ENCODE peak calls at places on chromosomes 2 and 18, in ten cellular contexts. One of them, this sample, is unnamed.

GRCh38 chr2:226699321-226699720 is 100.3 kb downstream of the IRS1 start:
- DNase-seq in endodermal cell: no peak
- DNase-seq in GM23338: no peak
- DNase-seq in left ventricle myocardium inferior: peak; percentile 70
- DNase-seq in right lobe of liver: no peak
- DNase-seq in substantia nigra: no peak
- DNase-seq in adrenal gland: peak; percentile 68
- DNase-seq in CD8-positive, alpha-beta memory T cell: no peak
- DNase-seq in brain microvascular endothelial cell: peak; percentile 59
- DNase-seq in colonic mucosa: peak; percentile 20
- DNase-seq in this sample: no peak

GRCh38 chr2:152594792-152595191 is 122.5 kb downstream of the PRPF40A start:
- DNase-seq in GM23338: no peak
- DNase-seq in right lobe of liver: no peak
- DNase-seq in left ventricle myocardium inferior: no peak
- DNase-seq in CD8-positive, alpha-beta memory T cell: no peak
- DNase-seq in brain microvascular endothelial cell: no peak
- DNase-seq in colonic mucosa: no peak
- DNase-seq in substantia nigra: no peak
- DNase-seq in adrenal gland: no peak
- DNase-seq in endodermal cell: no peak
- DNase-seq in this sample: no peak

GRCh38 chr2:237154050-237154638 is 68.5 kb downstream of the COPS8 start:
- DNase-seq in brain microvascular endothelial cell: peak; percentile 42
- DNase-seq in substantia nigra: no peak
- DNase-seq in CD8-positive, alpha-beta memory T cell: peak; percentile 58
- DNase-seq in GM23338: peak; percentile 76
- DNase-seq in colonic mucosa: no peak
- DNase-seq in left ventricle myocardium inferior: no peak
- DNase-seq in adrenal gland: no peak
- DNase-seq in right lobe of liver: no peak
- DNase-seq in endodermal cell: peak; percentile 88
- DNase-seq in this sample: peak; percentile 57

GRCh38 chr2:119117891-119118882 is 40.4 kb downstream of the C1QL2 start:
- DNase-seq in brain microvascular endothelial cell: no peak
- DNase-seq in substantia nigra: no peak
- DNase-seq in right lobe of liver: no peak
- DNase-seq in adrenal gland: no peak
- DNase-seq in colonic mucosa: no peak
- DNase-seq in left ventricle myocardium inferior: no peak
- DNase-seq in GM23338: no peak
- DNase-seq in CD8-positive, alpha-beta memory T cell: no peak
- DNase-seq in endodermal cell: peak; percentile 59
- DNase-seq in this sample: no peak

GRCh38 chr2:211744379-211744778 is 794.2 kb downstream of the ERBB4 start:
- DNase-seq in CD8-positive, alpha-beta memory T cell: no peak
- DNase-seq in colonic mucosa: no peak
- DNase-seq in brain microvascular endothelial cell: no peak
- DNase-seq in left ventricle myocardium inferior: no peak
- DNase-seq in right lobe of liver: no peak
- DNase-seq in GM23338: no peak
- DNase-seq in endodermal cell: no peak
- DNase-seq in substantia nigra: no peak
- DNase-seq in adrenal gland: no peak
- DNase-seq in this sample: no peak

GRCh38 chr2:168518555-168519066 is 62.5 kb downstream of the CERS6 start:
- DNase-seq in GM23338: peak; percentile 54
- DNase-seq in left ventricle myocardium inferior: no peak
- DNase-seq in right lobe of liver: no peak
- DNase-seq in endodermal cell: peak; percentile 55
- DNase-seq in substantia nigra: no peak
- DNase-seq in brain microvascular endothelial cell: peak; percentile 39
- DNase-seq in adrenal gland: no peak
- DNase-seq in colonic mucosa: no peak
- DNase-seq in CD8-positive, alpha-beta memory T cell: no peak
- DNase-seq in this sample: no peak

GRCh38 chr2:207660994-207661393 is 35.8 kb upstream of the METTL21A start:
- DNase-seq in adrenal gland: no peak
- DNase-seq in colonic mucosa: no peak
- DNase-seq in left ventricle myocardium inferior: no peak
- DNase-seq in substantia nigra: no peak
- DNase-seq in endodermal cell: peak; percentile 65
- DNase-seq in right lobe of liver: no peak
- DNase-seq in GM23338: peak; percentile 20
- DNase-seq in CD8-positive, alpha-beta memory T cell: no peak
- DNase-seq in brain microvascular endothelial cell: no peak
- DNase-seq in this sample: no peak

GRCh38 chr2:121530210-121530562 is 494 bp upstream of the RNU4ATAC start:
- DNase-seq in right lobe of liver: peak; percentile 80
- DNase-seq in brain microvascular endothelial cell: peak; percentile 63
- DNase-seq in endodermal cell: peak; percentile 94
- DNase-seq in substantia nigra: no peak
- DNase-seq in colonic mucosa: no peak
- DNase-seq in GM23338: peak; percentile 81
- DNase-seq in left ventricle myocardium inferior: peak; percentile 71
- DNase-seq in adrenal gland: peak; percentile 66
- DNase-seq in CD8-positive, alpha-beta memory T cell: no peak
- DNase-seq in this sample: peak; percentile 79

GRCh38 chr2:107380912-107381311 is 445.8 kb upstream of the RGPD4 start:
- DNase-seq in left ventricle myocardium inferior: no peak
- DNase-seq in colonic mucosa: no peak
- DNase-seq in CD8-positive, alpha-beta memory T cell: no peak
- DNase-seq in endodermal cell: no peak
- DNase-seq in brain microvascular endothelial cell: no peak
- DNase-seq in right lobe of liver: no peak
- DNase-seq in GM23338: no peak
- DNase-seq in substantia nigra: no peak
- DNase-seq in adrenal gland: no peak
- DNase-seq in this sample: no peak

GRCh38 chr2:79876430-79876829 is 363.6 kb downstream of the CTNNA2 start:
- DNase-seq in colonic mucosa: no peak
- DNase-seq in CD8-positive, alpha-beta memory T cell: no peak
- DNase-seq in brain microvascular endothelial cell: peak; percentile 1
- DNase-seq in substantia nigra: peak; percentile 12
- DNase-seq in adrenal gland: no peak
- DNase-seq in GM23338: peak; percentile 60
- DNase-seq in left ventricle myocardium inferior: no peak
- DNase-seq in right lobe of liver: no peak
- DNase-seq in endodermal cell: peak; percentile 59
- DNase-seq in this sample: peak; percentile 44

GRCh38 chr2:47486858-47487497 is 84.0 kb downstream of the MSH2 start:
- DNase-seq in colonic mucosa: no peak
- DNase-seq in GM23338: no peak
- DNase-seq in substantia nigra: no peak
- DNase-seq in brain microvascular endothelial cell: no peak
- DNase-seq in CD8-positive, alpha-beta memory T cell: no peak
- DNase-seq in right lobe of liver: no peak
- DNase-seq in endodermal cell: no peak
- DNase-seq in left ventricle myocardium inferior: no peak
- DNase-seq in adrenal gland: no peak
- DNase-seq in this sample: peak; percentile 70

GRCh38 chr2:60106836-60107529 is 446.5 kb downstream of the BCL11A start:
- DNase-seq in endodermal cell: no peak
- DNase-seq in colonic mucosa: no peak
- DNase-seq in right lobe of liver: no peak
- DNase-seq in adrenal gland: no peak
- DNase-seq in CD8-positive, alpha-beta memory T cell: no peak
- DNase-seq in left ventricle myocardium inferior: peak; percentile 56
- DNase-seq in brain microvascular endothelial cell: no peak
- DNase-seq in GM23338: no peak
- DNase-seq in substantia nigra: no peak
- DNase-seq in this sample: no peak

GRCh38 chr18:2983296-2983695 is 29.6 kb downstream of the LPIN2 start:
- DNase-seq in GM23338: no peak
- DNase-seq in left ventricle myocardium inferior: no peak
- DNase-seq in brain microvascular endothelial cell: no peak
- DNase-seq in adrenal gland: no peak
- DNase-seq in CD8-positive, alpha-beta memory T cell: no peak
- DNase-seq in substantia nigra: no peak
- DNase-seq in endodermal cell: no peak
- DNase-seq in right lobe of liver: no peak
- DNase-seq in colonic mucosa: no peak
- DNase-seq in this sample: no peak
- H3K27ac ChIP-seq in GM23338: no peak overlapping the region
- H3K27ac ChIP-seq in left ventricle myocardium inferior: peak overlapping the region; percentile 43
- H3K27ac ChIP-seq in brain microvascular endothelial cell: peak overlapping the region; percentile 94
- H3K27ac ChIP-seq in adrenal gland: no peak overlapping the region
- H3K27ac ChIP-seq in CD8-positive, alpha-beta memory T cell: no peak overlapping the region
- H3K27ac ChIP-seq in substantia nigra: no peak overlapping the region
- H3K27ac ChIP-seq in endodermal cell: no peak overlapping the region
- H3K27ac ChIP-seq in right lobe of liver: peak overlapping the region; percentile 94
- H3K27ac ChIP-seq in colonic mucosa: peak overlapping the region; percentile 82
- H3K27ac ChIP-seq in this sample: no peak overlapping the region

GRCh38 chr2:43198263-43198662 is 28.1 kb downstream of the ZFP36L2 start:
- DNase-seq in right lobe of liver: no peak
- DNase-seq in brain microvascular endothelial cell: no peak
- DNase-seq in CD8-positive, alpha-beta memory T cell: no peak
- DNase-seq in colonic mucosa: no peak
- DNase-seq in adrenal gland: no peak
- DNase-seq in substantia nigra: no peak
- DNase-seq in endodermal cell: no peak
- DNase-seq in left ventricle myocardium inferior: no peak
- DNase-seq in GM23338: no peak
- DNase-seq in this sample: no peak

GRCh38 chr2:43201016-43201415 is 25.4 kb downstream of the ZFP36L2 start:
- DNase-seq in colonic mucosa: no peak
- DNase-seq in right lobe of liver: no peak
- DNase-seq in CD8-positive, alpha-beta memory T cell: no peak
- DNase-seq in brain microvascular endothelial cell: no peak
- DNase-seq in left ventricle myocardium inferior: no peak
- DNase-seq in substantia nigra: no peak
- DNase-seq in adrenal gland: no peak
- DNase-seq in endodermal cell: no peak
- DNase-seq in GM23338: no peak
- DNase-seq in this sample: no peak

GRCh38 chr2:43197568-43197896 is 28.9 kb downstream of the ZFP36L2 start:
- DNase-seq in left ventricle myocardium inferior: no peak
- DNase-seq in colonic mucosa: no peak
- DNase-seq in brain microvascular endothelial cell: no peak
- DNase-seq in endodermal cell: peak; percentile 54
- DNase-seq in GM23338: no peak
- DNase-seq in adrenal gland: no peak
- DNase-seq in CD8-positive, alpha-beta memory T cell: no peak
- DNase-seq in right lobe of liver: no peak
- DNase-seq in substantia nigra: no peak
- DNase-seq in this sample: no peak

GRCh38 chr2:43201497-43201896 is 24.9 kb downstream of the ZFP36L2 start:
- DNase-seq in brain microvascular endothelial cell: no peak
- DNase-seq in GM23338: no peak
- DNase-seq in endodermal cell: no peak
- DNase-seq in colonic mucosa: no peak
- DNase-seq in substantia nigra: no peak
- DNase-seq in right lobe of liver: no peak
- DNase-seq in left ventricle myocardium inferior: no peak
- DNase-seq in adrenal gland: no peak
- DNase-seq in CD8-positive, alpha-beta memory T cell: no peak
- DNase-seq in this sample: no peak

DNA sequence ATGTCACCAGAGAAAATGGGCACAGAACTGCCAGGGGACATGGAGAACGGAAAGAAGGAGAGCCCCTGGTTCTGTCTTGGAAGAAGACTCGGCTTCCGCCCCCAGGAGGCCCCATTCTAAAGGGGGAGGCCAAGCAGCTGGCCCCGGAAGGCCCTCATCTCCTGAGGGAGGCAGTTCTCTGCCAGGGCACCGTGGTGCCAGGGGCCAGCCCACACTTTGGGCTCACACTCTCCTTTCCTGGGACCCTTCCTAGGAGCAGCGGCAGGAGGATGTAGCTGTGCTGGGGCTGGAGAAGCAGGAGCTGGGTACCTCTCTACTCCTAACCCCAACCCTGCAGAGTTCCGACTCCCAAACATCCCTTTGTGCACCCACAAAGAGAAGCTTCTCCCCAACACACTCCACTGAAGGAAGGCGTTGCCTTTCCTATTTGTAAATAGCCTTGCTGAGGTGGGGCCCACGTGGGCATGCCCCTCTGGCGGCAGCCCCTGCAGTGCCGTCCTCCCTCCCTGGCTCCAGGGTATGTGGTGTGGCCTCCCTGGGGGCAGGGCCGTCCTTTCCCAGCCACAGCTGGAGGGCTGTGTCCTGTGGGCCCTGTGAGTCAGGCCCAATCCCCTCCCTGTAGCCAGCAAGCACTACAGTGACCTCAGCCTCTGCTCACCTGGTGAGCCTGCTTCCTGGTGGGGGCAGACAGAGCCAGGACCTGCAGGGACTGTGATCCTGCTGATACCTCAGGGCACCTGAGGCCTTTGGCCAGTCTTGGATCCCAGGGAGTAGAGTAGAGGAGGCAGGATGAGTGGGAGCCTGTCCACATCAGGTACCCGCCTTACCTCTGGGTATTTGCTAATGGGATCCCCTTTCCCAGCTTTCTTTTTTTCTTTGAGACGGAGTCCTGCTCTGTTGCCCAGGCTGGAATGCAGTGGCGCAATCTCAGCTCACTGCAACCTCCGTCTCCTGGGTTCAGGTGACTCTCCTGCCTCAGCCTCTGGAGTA is 26.6 kb downstream of the ZFP36L2 start:
- DNase-seq in left ventricle myocardium inferior: no peak
- DNase-seq in CD8-positive, alpha-beta memory T cell: no peak
- DNase-seq in endodermal cell: peak; percentile 86
- DNase-seq in colonic mucosa: peak; percentile 46
- DNase-seq in right lobe of liver: no peak
- DNase-seq in substantia nigra: no peak
- DNase-seq in adrenal gland: no peak
- DNase-seq in GM23338: no peak
- DNase-seq in brain microvascular endothelial cell: no peak
- DNase-seq in this sample: no peak
- H3K27ac ChIP-seq in left ventricle myocardium inferior: no peak overlapping the region
- H3K27ac ChIP-seq in CD8-positive, alpha-beta memory T cell: no peak overlapping the region
- H3K27ac ChIP-seq in endodermal cell: no peak overlapping the region
- H3K27ac ChIP-seq in colonic mucosa: no peak overlapping the region
- H3K27ac ChIP-seq in right lobe of liver: no peak overlapping the region
- H3K27ac ChIP-seq in substantia nigra: no peak overlapping the region
- H3K27ac ChIP-seq in adrenal gland: no peak overlapping the region
- H3K27ac ChIP-seq in GM23338: no peak overlapping the region
- H3K27ac ChIP-seq in brain microvascular endothelial cell: no peak overlapping the region
- H3K27ac ChIP-seq in this sample: no peak overlapping the region

GRCh38 chr2:181991171-181991885 is 5.7 kb downstream of the PPP1R1C start:
- DNase-seq in left ventricle myocardium inferior: no peak
- DNase-seq in CD8-positive, alpha-beta memory T cell: no peak
- DNase-seq in endodermal cell: no peak
- DNase-seq in brain microvascular endothelial cell: no peak
- DNase-seq in colonic mucosa: no peak
- DNase-seq in GM23338: no peak
- DNase-seq in adrenal gland: no peak
- DNase-seq in right lobe of liver: no peak
- DNase-seq in substantia nigra: no peak
- DNase-seq in this sample: no peak
- H3K27ac ChIP-seq in left ventricle myocardium inferior: peak overlapping the region; percentile 84
- H3K27ac ChIP-seq in CD8-positive, alpha-beta memory T cell: no peak overlapping the region
- H3K27ac ChIP-seq in endodermal cell: no peak overlapping the region
- H3K27ac ChIP-seq in brain microvascular endothelial cell: no peak overlapping the region
- H3K27ac ChIP-seq in colonic mucosa: no peak overlapping the region
- H3K27ac ChIP-seq in GM23338: no peak overlapping the region
- H3K27ac ChIP-seq in adrenal gland: no peak overlapping the region
- H3K27ac ChIP-seq in right lobe of liver: no peak overlapping the region
- H3K27ac ChIP-seq in substantia nigra: no peak overlapping the region
- H3K27ac ChIP-seq in this sample: no peak overlapping the region

DNA sequence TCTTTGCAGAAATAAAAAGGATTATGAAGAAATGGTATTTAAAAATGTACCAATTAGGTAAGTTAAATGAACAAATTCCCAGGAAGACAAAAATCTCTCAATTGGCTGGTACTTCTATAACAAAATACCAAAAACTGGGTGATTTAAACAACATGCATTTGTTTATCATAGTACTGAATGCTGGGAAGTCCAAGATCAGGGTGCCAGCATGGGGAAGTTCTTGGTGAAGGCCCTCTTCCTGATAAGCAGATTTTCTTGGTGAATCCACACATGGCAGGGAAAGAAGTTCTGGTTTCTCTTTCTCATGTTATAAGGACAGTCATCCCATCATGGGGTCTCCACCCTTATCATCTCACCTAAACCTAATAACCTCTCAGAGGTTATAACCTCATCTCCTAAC is 271.6 kb upstream of the SETBP1 start:
- DNase-seq in brain microvascular endothelial cell: no peak
- DNase-seq in CD8-positive, alpha-beta memory T cell: no peak
- DNase-seq in GM23338: no peak
- DNase-seq in colonic mucosa: no peak
- DNase-seq in right lobe of liver: no peak
- DNase-seq in substantia nigra: no peak
- DNase-seq in endodermal cell: no peak
- DNase-seq in adrenal gland: no peak
- DNase-seq in left ventricle myocardium inferior: no peak
- DNase-seq in this sample: no peak
- H3K27ac ChIP-seq in brain microvascular endothelial cell: no peak overlapping the region
- H3K27ac ChIP-seq in CD8-positive, alpha-beta memory T cell: no peak overlapping the region
- H3K27ac ChIP-seq in GM23338: no peak overlapping the region
- H3K27ac ChIP-seq in colonic mucosa: no peak overlapping the region
- H3K27ac ChIP-seq in right lobe of liver: no peak overlapping the region
- H3K27ac ChIP-seq in substantia nigra: no peak overlapping the region
- H3K27ac ChIP-seq in endodermal cell: no peak overlapping the region
- H3K27ac ChIP-seq in adrenal gland: no peak overlapping the region
- H3K27ac ChIP-seq in left ventricle myocardium inferior: no peak overlapping the region
- H3K27ac ChIP-seq in this sample: no peak overlapping the region